ENCODE peak calls at places on chromosome 3, in ten cellular contexts. One of them, this sample, is unnamed.

GRCh38 chr3:29494305-29495036 is 213.6 kb downstream of the RBMS3 start:
- DNase-seq in amygdala: no peak
- DNase-seq in GM23248: peak
- DNase-seq in stimulated activated CD4-positive, alpha-beta T cell treated with anti-CD3 and anti-CD28 coated beads, Interleukin-4, amount 100 ng/mL, for 48 hours: no peak
- DNase-seq in ecto neural progenitor cell: no peak
- DNase-seq in posterior vena cava: no peak
- DNase-seq in activated CD4-positive, alpha-beta T cell treated with anti-CD3 and anti-CD28 coated beads, Interleukin-2, amount 50 U/mL, for 4 hours: no peak
- DNase-seq in NCI-H1436: no peak
- DNase-seq in T-helper 9 cell: no peak
- DNase-seq in Calu3: no peak
- DNase-seq in this sample: peak

GRCh38 chr3:182248349-182248880 is 536.7 kb downstream of the SOX2 start:
- DNase-seq in amygdala: no peak
- DNase-seq in activated CD4-positive, alpha-beta T cell treated with anti-CD3 and anti-CD28 coated beads, Interleukin-2, amount 50 U/mL, for 4 hours: no peak
- DNase-seq in NCI-H1436: no peak
- DNase-seq in stimulated activated CD4-positive, alpha-beta T cell treated with anti-CD3 and anti-CD28 coated beads, Interleukin-4, amount 100 ng/mL, for 48 hours: no peak
- DNase-seq in Calu3: peak
- DNase-seq in T-helper 9 cell: no peak
- DNase-seq in GM23248: no peak
- DNase-seq in posterior vena cava: no peak
- DNase-seq in ecto neural progenitor cell: no peak
- DNase-seq in this sample: no peak

GRCh38 chr3:107999215-107999775 is 91.5 kb downstream of the CD47 start:
- DNase-seq in T-helper 9 cell: no peak
- DNase-seq in activated CD4-positive, alpha-beta T cell treated with anti-CD3 and anti-CD28 coated beads, Interleukin-2, amount 50 U/mL, for 4 hours: no peak
- DNase-seq in NCI-H1436: no peak
- DNase-seq in stimulated activated CD4-positive, alpha-beta T cell treated with anti-CD3 and anti-CD28 coated beads, Interleukin-4, amount 100 ng/mL, for 48 hours: no peak
- DNase-seq in Calu3: peak
- DNase-seq in posterior vena cava: no peak
- DNase-seq in amygdala: no peak
- DNase-seq in GM23248: peak
- DNase-seq in ecto neural progenitor cell: no peak
- DNase-seq in this sample: no peak

GRCh38 chr3:66949898-66950297 is 48.2 kb upstream of the KBTBD8 start:
- DNase-seq in GM23248: no peak
- DNase-seq in posterior vena cava: no peak
- DNase-seq in ecto neural progenitor cell: no peak
- DNase-seq in T-helper 9 cell: no peak
- DNase-seq in NCI-H1436: no peak
- DNase-seq in Calu3: no peak
- DNase-seq in activated CD4-positive, alpha-beta T cell treated with anti-CD3 and anti-CD28 coated beads, Interleukin-2, amount 50 U/mL, for 4 hours: no peak
- DNase-seq in amygdala: no peak
- DNase-seq in stimulated activated CD4-positive, alpha-beta T cell treated with anti-CD3 and anti-CD28 coated beads, Interleukin-4, amount 100 ng/mL, for 48 hours: no peak
- DNase-seq in this sample: no peak

GRCh38 chr3:23017800-23018199 is 185.3 kb upstream of the UBE2E2 start:
- DNase-seq in stimulated activated CD4-positive, alpha-beta T cell treated with anti-CD3 and anti-CD28 coated beads, Interleukin-4, amount 100 ng/mL, for 48 hours: no peak
- DNase-seq in T-helper 9 cell: no peak
- DNase-seq in GM23248: peak
- DNase-seq in activated CD4-positive, alpha-beta T cell treated with anti-CD3 and anti-CD28 coated beads, Interleukin-2, amount 50 U/mL, for 4 hours: no peak
- DNase-seq in Calu3: peak
- DNase-seq in NCI-H1436: no peak
- DNase-seq in amygdala: no peak
- DNase-seq in ecto neural progenitor cell: no peak
- DNase-seq in posterior vena cava: no peak
- DNase-seq in this sample: peak

GRCh38 chr3:52298147-52299098 is 10.8 kb downstream of the GLYCTK start:
- DNase-seq in NCI-H1436: no peak
- DNase-seq in GM23248: no peak
- DNase-seq in T-helper 9 cell: no peak
- DNase-seq in activated CD4-positive, alpha-beta T cell treated with anti-CD3 and anti-CD28 coated beads, Interleukin-2, amount 50 U/mL, for 4 hours: no peak
- DNase-seq in posterior vena cava: no peak
- DNase-seq in ecto neural progenitor cell: peak
- DNase-seq in Calu3: no peak
- DNase-seq in stimulated activated CD4-positive, alpha-beta T cell treated with anti-CD3 and anti-CD28 coated beads, Interleukin-4, amount 100 ng/mL, for 48 hours: no peak
- DNase-seq in amygdala: no peak
- DNase-seq in this sample: no peak

GRCh38 chr3:9180764-9181117 is 68.7 kb downstream of the SRGAP3 start:
- DNase-seq in Calu3: no peak
- DNase-seq in T-helper 9 cell: no peak
- DNase-seq in GM23248: no peak
- DNase-seq in activated CD4-positive, alpha-beta T cell treated with anti-CD3 and anti-CD28 coated beads, Interleukin-2, amount 50 U/mL, for 4 hours: no peak
- DNase-seq in NCI-H1436: no peak
- DNase-seq in amygdala: no peak
- DNase-seq in posterior vena cava: no peak
- DNase-seq in stimulated activated CD4-positive, alpha-beta T cell treated with anti-CD3 and anti-CD28 coated beads, Interleukin-4, amount 100 ng/mL, for 48 hours: no peak
- DNase-seq in ecto neural progenitor cell: no peak
- DNase-seq in this sample: no peak

GRCh38 chr3:71724584-71725278 is 471 bp downstream of the EIF4E3 start:
- DNase-seq in posterior vena cava: peak
- DNase-seq in Calu3: peak
- DNase-seq in amygdala: no peak
- DNase-seq in stimulated activated CD4-positive, alpha-beta T cell treated with anti-CD3 and anti-CD28 coated beads, Interleukin-4, amount 100 ng/mL, for 48 hours: peak
- DNase-seq in activated CD4-positive, alpha-beta T cell treated with anti-CD3 and anti-CD28 coated beads, Interleukin-2, amount 50 U/mL, for 4 hours: no peak
- DNase-seq in T-helper 9 cell: peak
- DNase-seq in GM23248: peak
- DNase-seq in ecto neural progenitor cell: peak
- DNase-seq in NCI-H1436: no peak
- DNase-seq in this sample: no peak

GRCh38 chr3:63861306-63861705 is 2.3 kb downstream of the THOC7 start:
- DNase-seq in GM23248: no peak
- DNase-seq in NCI-H1436: no peak
- DNase-seq in stimulated activated CD4-positive, alpha-beta T cell treated with anti-CD3 and anti-CD28 coated beads, Interleukin-4, amount 100 ng/mL, for 48 hours: no peak
- DNase-seq in ecto neural progenitor cell: no peak
- DNase-seq in Calu3: no peak
- DNase-seq in posterior vena cava: no peak
- DNase-seq in amygdala: no peak
- DNase-seq in activated CD4-positive, alpha-beta T cell treated with anti-CD3 and anti-CD28 coated beads, Interleukin-2, amount 50 U/mL, for 4 hours: no peak
- DNase-seq in T-helper 9 cell: no peak
- DNase-seq in this sample: no peak

GRCh38 chr3:160106905-160107861 is 118.0 kb upstream of the C3orf80 start:
- DNase-seq in GM23248: no peak
- DNase-seq in Calu3: peak
- DNase-seq in posterior vena cava: no peak
- DNase-seq in stimulated activated CD4-positive, alpha-beta T cell treated with anti-CD3 and anti-CD28 coated beads, Interleukin-4, amount 100 ng/mL, for 48 hours: no peak
- DNase-seq in NCI-H1436: no peak
- DNase-seq in activated CD4-positive, alpha-beta T cell treated with anti-CD3 and anti-CD28 coated beads, Interleukin-2, amount 50 U/mL, for 4 hours: no peak
- DNase-seq in T-helper 9 cell: no peak
- DNase-seq in amygdala: no peak
- DNase-seq in ecto neural progenitor cell: no peak
- DNase-seq in this sample: no peak

GRCh38 chr3:139653582-139653981 is 24.2 kb downstream of the NMNAT3 start:
- DNase-seq in NCI-H1436: no peak
- DNase-seq in GM23248: no peak
- DNase-seq in activated CD4-positive, alpha-beta T cell treated with anti-CD3 and anti-CD28 coated beads, Interleukin-2, amount 50 U/mL, for 4 hours: no peak
- DNase-seq in Calu3: peak
- DNase-seq in posterior vena cava: no peak
- DNase-seq in T-helper 9 cell: no peak
- DNase-seq in ecto neural progenitor cell: no peak
- DNase-seq in stimulated activated CD4-positive, alpha-beta T cell treated with anti-CD3 and anti-CD28 coated beads, Interleukin-4, amount 100 ng/mL, for 48 hours: no peak
- DNase-seq in amygdala: no peak
- DNase-seq in this sample: no peak

GRCh38 chr3:183500981-183501704 is 54.4 kb downstream of the KLHL6 start:
- DNase-seq in T-helper 9 cell: no peak
- DNase-seq in ecto neural progenitor cell: no peak
- DNase-seq in GM23248: no peak
- DNase-seq in activated CD4-positive, alpha-beta T cell treated with anti-CD3 and anti-CD28 coated beads, Interleukin-2, amount 50 U/mL, for 4 hours: no peak
- DNase-seq in amygdala: no peak
- DNase-seq in NCI-H1436: no peak
- DNase-seq in posterior vena cava: no peak
- DNase-seq in stimulated activated CD4-positive, alpha-beta T cell treated with anti-CD3 and anti-CD28 coated beads, Interleukin-4, amount 100 ng/mL, for 48 hours: no peak
- DNase-seq in Calu3: no peak
- DNase-seq in this sample: no peak

GRCh38 chr3:27859821-27860220 is 137.7 kb upstream of the EOMES start:
- DNase-seq in Calu3: no peak
- DNase-seq in GM23248: no peak
- DNase-seq in activated CD4-positive, alpha-beta T cell treated with anti-CD3 and anti-CD28 coated beads, Interleukin-2, amount 50 U/mL, for 4 hours: no peak
- DNase-seq in amygdala: no peak
- DNase-seq in ecto neural progenitor cell: no peak
- DNase-seq in posterior vena cava: no peak
- DNase-seq in stimulated activated CD4-positive, alpha-beta T cell treated with anti-CD3 and anti-CD28 coated beads, Interleukin-4, amount 100 ng/mL, for 48 hours: no peak
- DNase-seq in T-helper 9 cell: no peak
- DNase-seq in NCI-H1436: no peak
- DNase-seq in this sample: no peak

GRCh38 chr3:22360977-22361376 is 610.0 kb upstream of the ZNF385D start:
- DNase-seq in T-helper 9 cell: no peak
- DNase-seq in ecto neural progenitor cell: no peak
- DNase-seq in GM23248: peak
- DNase-seq in Calu3: no peak
- DNase-seq in amygdala: no peak
- DNase-seq in stimulated activated CD4-positive, alpha-beta T cell treated with anti-CD3 and anti-CD28 coated beads, Interleukin-4, amount 100 ng/mL, for 48 hours: no peak
- DNase-seq in activated CD4-positive, alpha-beta T cell treated with anti-CD3 and anti-CD28 coated beads, Interleukin-2, amount 50 U/mL, for 4 hours: no peak
- DNase-seq in posterior vena cava: no peak
- DNase-seq in NCI-H1436: no peak
- DNase-seq in this sample: peak

GRCh38 chr3:126572343-126572742 is 13.6 kb upstream of the C3orf22 start:
- DNase-seq in GM23248: no peak
- DNase-seq in ecto neural progenitor cell: no peak
- DNase-seq in amygdala: no peak
- DNase-seq in NCI-H1436: no peak
- DNase-seq in stimulated activated CD4-positive, alpha-beta T cell treated with anti-CD3 and anti-CD28 coated beads, Interleukin-4, amount 100 ng/mL, for 48 hours: no peak
- DNase-seq in posterior vena cava: no peak
- DNase-seq in Calu3: no peak
- DNase-seq in activated CD4-positive, alpha-beta T cell treated with anti-CD3 and anti-CD28 coated beads, Interleukin-2, amount 50 U/mL, for 4 hours: no peak
- DNase-seq in T-helper 9 cell: no peak
- DNase-seq in this sample: no peak

GRCh38 chr3:70233112-70233511 is 79.3 kb downstream of the MDFIC2 start:
- DNase-seq in GM23248: no peak
- DNase-seq in posterior vena cava: no peak
- DNase-seq in NCI-H1436: no peak
- DNase-seq in Calu3: no peak
- DNase-seq in amygdala: no peak
- DNase-seq in T-helper 9 cell: no peak
- DNase-seq in activated CD4-positive, alpha-beta T cell treated with anti-CD3 and anti-CD28 coated beads, Interleukin-2, amount 50 U/mL, for 4 hours: no peak
- DNase-seq in ecto neural progenitor cell: no peak
- DNase-seq in stimulated activated CD4-positive, alpha-beta T cell treated with anti-CD3 and anti-CD28 coated beads, Interleukin-4, amount 100 ng/mL, for 48 hours: no peak
- DNase-seq in this sample: no peak

GRCh38 chr3:23981136-23981535 is 36.0 kb downstream of the NR1D2 start:
- DNase-seq in T-helper 9 cell: no peak
- DNase-seq in amygdala: peak
- DNase-seq in Calu3: no peak
- DNase-seq in posterior vena cava: no peak
- DNase-seq in activated CD4-positive, alpha-beta T cell treated with anti-CD3 and anti-CD28 coated beads, Interleukin-2, amount 50 U/mL, for 4 hours: no peak
- DNase-seq in stimulated activated CD4-positive, alpha-beta T cell treated with anti-CD3 and anti-CD28 coated beads, Interleukin-4, amount 100 ng/mL, for 48 hours: no peak
- DNase-seq in NCI-H1436: no peak
- DNase-seq in ecto neural progenitor cell: no peak
- DNase-seq in GM23248: no peak
- DNase-seq in this sample: no peak

GRCh38 chr3:49787182-49787464 is 781 bp upstream of the IP6K1 start:
- DNase-seq in ecto neural progenitor cell: no peak
- DNase-seq in posterior vena cava: peak
- DNase-seq in NCI-H1436: no peak
- DNase-seq in Calu3: no peak
- DNase-seq in T-helper 9 cell: no peak
- DNase-seq in GM23248: no peak
- DNase-seq in activated CD4-positive, alpha-beta T cell treated with anti-CD3 and anti-CD28 coated beads, Interleukin-2, amount 50 U/mL, for 4 hours: no peak
- DNase-seq in stimulated activated CD4-positive, alpha-beta T cell treated with anti-CD3 and anti-CD28 coated beads, Interleukin-4, amount 100 ng/mL, for 48 hours: no peak
- DNase-seq in amygdala: no peak
- DNase-seq in this sample: no peak

GRCh38 chr3:45559560-45560118 is 34.9 kb upstream of the LIMD1 start:
- DNase-seq in NCI-H1436: no peak
- DNase-seq in amygdala: no peak
- DNase-seq in Calu3: no peak
- DNase-seq in T-helper 9 cell: no peak
- DNase-seq in GM23248: no peak
- DNase-seq in posterior vena cava: no peak
- DNase-seq in ecto neural progenitor cell: no peak
- DNase-seq in activated CD4-positive, alpha-beta T cell treated with anti-CD3 and anti-CD28 coated beads, Interleukin-2, amount 50 U/mL, for 4 hours: no peak
- DNase-seq in stimulated activated CD4-positive, alpha-beta T cell treated with anti-CD3 and anti-CD28 coated beads, Interleukin-4, amount 100 ng/mL, for 48 hours: no peak
- DNase-seq in this sample: no peak

GRCh38 chr3:127410137-127410488 is 122.3 kb upstream of the PRR20G start:
- DNase-seq in NCI-H1436: no peak
- DNase-seq in activated CD4-positive, alpha-beta T cell treated with anti-CD3 and anti-CD28 coated beads, Interleukin-2, amount 50 U/mL, for 4 hours: no peak
- DNase-seq in amygdala: no peak
- DNase-seq in stimulated activated CD4-positive, alpha-beta T cell treated with anti-CD3 and anti-CD28 coated beads, Interleukin-4, amount 100 ng/mL, for 48 hours: no peak
- DNase-seq in T-helper 9 cell: no peak
- DNase-seq in posterior vena cava: no peak
- DNase-seq in ecto neural progenitor cell: peak
- DNase-seq in Calu3: no peak
- DNase-seq in GM23248: no peak
- DNase-seq in this sample: no peak

GRCh38 chr3:194472290-194472920 is 14.4 kb downstream of the ATP13A3 start:
- DNase-seq in ecto neural progenitor cell: no peak
- DNase-seq in NCI-H1436: peak
- DNase-seq in activated CD4-positive, alpha-beta T cell treated with anti-CD3 and anti-CD28 coated beads, Interleukin-2, amount 50 U/mL, for 4 hours: no peak
- DNase-seq in amygdala: no peak
- DNase-seq in GM23248: peak
- DNase-seq in stimulated activated CD4-positive, alpha-beta T cell treated with anti-CD3 and anti-CD28 coated beads, Interleukin-4, amount 100 ng/mL, for 48 hours: no peak
- DNase-seq in T-helper 9 cell: no peak
- DNase-seq in Calu3: peak
- DNase-seq in posterior vena cava: no peak
- DNase-seq in this sample: peak

This sample was measured in fibroblast of the aortic adventitia.